ENCODE peak calls at places on chromosomes 11 and 22, in five cellular contexts. One of them, this sample, is unnamed.

GRCh38 chr11:112555491-112556364 is 295.1 kb upstream of the PLET1 start:
- DNase-seq in astrocyte of the cerebellum: no peak
- DNase-seq in heart left ventricle: peak; percentile 57
- DNase-seq in A549: peak; percentile 12
- DNase-seq in brain microvascular endothelial cell: peak; percentile 16
- DNase-seq in this sample: peak; percentile 8

GRCh38 chr22:24554316-24555159 is at the start of gene GUCD1:
- DNase-seq in astrocyte of the cerebellum: no peak
- DNase-seq in heart left ventricle: peak; percentile 34
- DNase-seq in A549: no peak
- DNase-seq in brain microvascular endothelial cell: peak; percentile 37
- DNase-seq in this sample: peak; percentile 27

GRCh38 chr22:36374603-36375024 is 13.2 kb downstream of the MYH9 start:
- DNase-seq in astrocyte of the cerebellum: no peak
- DNase-seq in heart left ventricle: peak; percentile 48
- DNase-seq in A549: no peak
- DNase-seq in brain microvascular endothelial cell: no peak
- DNase-seq in this sample: peak; percentile 53

GRCh38 chr11:100094121-100094865 is 592.8 kb upstream of the ARHGAP42 start:
- DNase-seq in astrocyte of the cerebellum: no peak
- DNase-seq in heart left ventricle: no peak
- DNase-seq in A549: no peak
- DNase-seq in brain microvascular endothelial cell: no peak
- DNase-seq in this sample: no peak

GRCh38 chr11:57222239-57222638 is 14.8 kb downstream of the APLNR start:
- DNase-seq in astrocyte of the cerebellum: no peak
- DNase-seq in heart left ventricle: no peak
- DNase-seq in A549: no peak
- DNase-seq in brain microvascular endothelial cell: no peak
- DNase-seq in this sample: no peak

GRCh38 chr22:36136475-36136874 is 24.1 kb downstream of the APOL3 start:
- DNase-seq in astrocyte of the cerebellum: no peak
- DNase-seq in heart left ventricle: peak; percentile 46
- DNase-seq in A549: no peak
- DNase-seq in brain microvascular endothelial cell: peak; percentile 11
- DNase-seq in this sample: peak; percentile 25

GRCh38 chr11:119538748-119539147 is 115.8 kb upstream of the THY1 start:
- DNase-seq in astrocyte of the cerebellum: no peak
- DNase-seq in heart left ventricle: no peak
- DNase-seq in A549: no peak
- DNase-seq in brain microvascular endothelial cell: no peak
- DNase-seq in this sample: no peak

GRCh38 chr22:32545801-32546200 is 71.2 kb downstream of the FBXO7 start:
- DNase-seq in astrocyte of the cerebellum: no peak
- DNase-seq in heart left ventricle: no peak
- DNase-seq in A549: no peak
- DNase-seq in brain microvascular endothelial cell: peak; percentile 34
- DNase-seq in this sample: no peak

GRCh38 chr11:130675917-130676316 is 227.5 kb downstream of the ADAMTS15 start:
- DNase-seq in astrocyte of the cerebellum: no peak
- DNase-seq in heart left ventricle: no peak
- DNase-seq in A549: no peak
- DNase-seq in brain microvascular endothelial cell: no peak
- DNase-seq in this sample: no peak

GRCh38 chr22:48753381-48753730 is 1074.3 kb downstream of the BRD1 start:
- DNase-seq in astrocyte of the cerebellum: no peak
- DNase-seq in heart left ventricle: no peak
- DNase-seq in A549: no peak
- DNase-seq in brain microvascular endothelial cell: no peak
- DNase-seq in this sample: no peak

GRCh38 chr11:66478823-66479740 is 1.2 kb upstream of the DPP3 start:
- DNase-seq in astrocyte of the cerebellum: no peak
- DNase-seq in heart left ventricle: peak; percentile 62
- DNase-seq in A549: peak; percentile 49
- DNase-seq in brain microvascular endothelial cell: peak; percentile 33
- DNase-seq in this sample: no peak

GRCh38 chr22:28813772-28814518 is 13.6 kb upstream of the XBP1 start:
- DNase-seq in astrocyte of the cerebellum: no peak
- DNase-seq in heart left ventricle: no peak
- DNase-seq in A549: no peak
- DNase-seq in brain microvascular endothelial cell: no peak
- DNase-seq in this sample: no peak

GRCh38 chr11:46389450-46390330 is 1.9 kb downstream of the CHRM4 start:
- DNase-seq in astrocyte of the cerebellum: no peak
- DNase-seq in heart left ventricle: peak; percentile 66
- DNase-seq in A549: peak; percentile 92
- DNase-seq in brain microvascular endothelial cell: peak; percentile 46
- DNase-seq in this sample: peak; percentile 61

GRCh38 chr11:107957109-107957588 is 28.9 kb downstream of the RAB39A start:
- DNase-seq in astrocyte of the cerebellum: no peak
- DNase-seq in heart left ventricle: no peak
- DNase-seq in A549: no peak
- DNase-seq in brain microvascular endothelial cell: no peak
- DNase-seq in this sample: no peak

GRCh38 chr11:77726524-77726923 is 88.9 kb upstream of the CLNS1A start:
- DNase-seq in astrocyte of the cerebellum: no peak
- DNase-seq in heart left ventricle: no peak
- DNase-seq in A549: no peak
- DNase-seq in brain microvascular endothelial cell: no peak
- DNase-seq in this sample: no peak

GRCh38 chr11:64238999-64239398 is 1.9 kb upstream of the FKBP2 start:
- DNase-seq in astrocyte of the cerebellum: no peak
- DNase-seq in heart left ventricle: no peak
- DNase-seq in A549: no peak
- DNase-seq in brain microvascular endothelial cell: no peak
- DNase-seq in this sample: no peak

GRCh38 chr22:23228503-23228902 is 48.2 kb downstream of the BCR start:
- DNase-seq in astrocyte of the cerebellum: no peak
- DNase-seq in heart left ventricle: no peak
- DNase-seq in A549: no peak
- DNase-seq in brain microvascular endothelial cell: no peak
- DNase-seq in this sample: no peak

GRCh38 chr11:40161855-40162410 is 1297.5 kb downstream of the LRRC4C start:
- DNase-seq in astrocyte of the cerebellum: no peak
- DNase-seq in heart left ventricle: peak; percentile 51
- DNase-seq in A549: no peak
- DNase-seq in brain microvascular endothelial cell: no peak
- DNase-seq in this sample: no peak

GRCh38 chr11:14422052-14422813 is 63.2 kb upstream of the RRAS2 start:
- DNase-seq in astrocyte of the cerebellum: peak; percentile 98
- DNase-seq in heart left ventricle: peak; percentile 92
- DNase-seq in A549: peak; percentile 85
- DNase-seq in brain microvascular endothelial cell: peak; percentile 100
- DNase-seq in this sample: peak; percentile 98

GRCh38 chr11:85844439-85845051 is 10.6 kb upstream of the CCDC83 start:
- DNase-seq in astrocyte of the cerebellum: no peak
- DNase-seq in heart left ventricle: no peak
- DNase-seq in A549: peak; percentile 87
- DNase-seq in brain microvascular endothelial cell: peak; percentile 15
- DNase-seq in this sample: no peak

GRCh38 chr11:59865031-59865430 is 1.3 kb downstream of the TCN1 start:
- DNase-seq in astrocyte of the cerebellum: peak; percentile 9
- DNase-seq in heart left ventricle: no peak
- DNase-seq in A549: no peak
- DNase-seq in brain microvascular endothelial cell: peak; percentile 35
- DNase-seq in this sample: peak; percentile 39

GRCh38 chr11:77438487-77438886 is 35.4 kb downstream of the PAK1 start:
- DNase-seq in astrocyte of the cerebellum: no peak
- DNase-seq in heart left ventricle: no peak
- DNase-seq in A549: no peak
- DNase-seq in brain microvascular endothelial cell: no peak
- DNase-seq in this sample: no peak

GRCh38 chr11:75403983-75404658 is 4.8 kb downstream of the RPS3 start:
- DNase-seq in astrocyte of the cerebellum: no peak
- DNase-seq in heart left ventricle: no peak
- DNase-seq in A549: no peak
- DNase-seq in brain microvascular endothelial cell: no peak
- DNase-seq in this sample: no peak

GRCh38 chr11:23688835-23689234 is 808.0 kb upstream of the LUZP2 start:
- DNase-seq in astrocyte of the cerebellum: peak; percentile 4
- DNase-seq in heart left ventricle: no peak
- DNase-seq in A549: no peak
- DNase-seq in brain microvascular endothelial cell: peak; percentile 63
- DNase-seq in this sample: peak; percentile 72

GRCh38 chr22:23697031-23697970 is 6.5 kb downstream of the RGL4 start:
- DNase-seq in astrocyte of the cerebellum: no peak
- DNase-seq in heart left ventricle: no peak
- DNase-seq in A549: no peak
- DNase-seq in brain microvascular endothelial cell: no peak
- DNase-seq in this sample: no peak

GRCh38 chr22:26669060-26669481 is 11.7 kb downstream of the MIAT start:
- DNase-seq in astrocyte of the cerebellum: no peak
- DNase-seq in heart left ventricle: no peak
- DNase-seq in A549: no peak
- DNase-seq in brain microvascular endothelial cell: peak; percentile 40
- DNase-seq in this sample: peak; percentile 30

GRCh38 chr11:9315078-9315688 is 790 bp upstream of the TMEM41B start:
- DNase-seq in astrocyte of the cerebellum: no peak
- DNase-seq in heart left ventricle: no peak
- DNase-seq in A549: peak; percentile 28
- DNase-seq in brain microvascular endothelial cell: no peak
- DNase-seq in this sample: peak; percentile 22

GRCh38 chr22:45537734-45538181 is 35.1 kb downstream of the FBLN1 start:
- DNase-seq in astrocyte of the cerebellum: peak; percentile 90
- DNase-seq in heart left ventricle: peak; percentile 62
- DNase-seq in A549: no peak
- DNase-seq in brain microvascular endothelial cell: peak; percentile 66
- DNase-seq in this sample: peak; percentile 97

GRCh38 chr22:46355369-46355995 is 20.0 kb downstream of the TRMU start:
- DNase-seq in astrocyte of the cerebellum: peak; percentile 42
- DNase-seq in heart left ventricle: peak; percentile 74
- DNase-seq in A549: peak; percentile 59
- DNase-seq in brain microvascular endothelial cell: peak; percentile 44
- DNase-seq in this sample: peak; percentile 53

GRCh38 chr11:110130642-110131238 is 37.5 kb downstream of the ZC3H12C start:
- DNase-seq in astrocyte of the cerebellum: peak; percentile 23
- DNase-seq in heart left ventricle: peak; percentile 31
- DNase-seq in A549: no peak
- DNase-seq in brain microvascular endothelial cell: no peak
- DNase-seq in this sample: peak; percentile 69

GRCh38 chr11:128610765-128611617 is 23.6 kb upstream of the ETS1 start:
- DNase-seq in astrocyte of the cerebellum: no peak
- DNase-seq in heart left ventricle: no peak
- DNase-seq in A549: no peak
- DNase-seq in brain microvascular endothelial cell: no peak
- DNase-seq in this sample: no peak

GRCh38 chr11:128716661-128717210 is 22.9 kb downstream of the FLI1 start:
- DNase-seq in astrocyte of the cerebellum: no peak
- DNase-seq in heart left ventricle: no peak
- DNase-seq in A549: no peak
- DNase-seq in brain microvascular endothelial cell: peak; percentile 53
- DNase-seq in this sample: peak; percentile 61

GRCh38 chr11:118674094-118674460 is 5.4 kb downstream of the TREH start:
- DNase-seq in astrocyte of the cerebellum: no peak
- DNase-seq in heart left ventricle: no peak
- DNase-seq in A549: no peak
- DNase-seq in brain microvascular endothelial cell: no peak
- DNase-seq in this sample: no peak

GRCh38 chr11:77039491-77040400 is 5.5 kb downstream of the B3GNT6 start:
- DNase-seq in astrocyte of the cerebellum: no peak
- DNase-seq in heart left ventricle: no peak
- DNase-seq in A549: no peak
- DNase-seq in brain microvascular endothelial cell: peak; percentile 24
- DNase-seq in this sample: peak; percentile 33

GRCh38 chr11:42770444-42771065 is 541.2 kb upstream of the API5 start:
- DNase-seq in astrocyte of the cerebellum: no peak
- DNase-seq in heart left ventricle: no peak
- DNase-seq in A549: no peak
- DNase-seq in brain microvascular endothelial cell: no peak
- DNase-seq in this sample: no peak
- TF ChIP-seq CTCF in astrocyte of the cerebellum: peak; percentile 60
- TF ChIP-seq CTCF in heart left ventricle: peak; percentile 61
- TF ChIP-seq CTCF in A549: peak; percentile 26
- TF ChIP-seq CTCF in brain microvascular endothelial cell: peak; percentile 27
- TF ChIP-seq CTCF in this sample: peak; percentile 34

DNA sequence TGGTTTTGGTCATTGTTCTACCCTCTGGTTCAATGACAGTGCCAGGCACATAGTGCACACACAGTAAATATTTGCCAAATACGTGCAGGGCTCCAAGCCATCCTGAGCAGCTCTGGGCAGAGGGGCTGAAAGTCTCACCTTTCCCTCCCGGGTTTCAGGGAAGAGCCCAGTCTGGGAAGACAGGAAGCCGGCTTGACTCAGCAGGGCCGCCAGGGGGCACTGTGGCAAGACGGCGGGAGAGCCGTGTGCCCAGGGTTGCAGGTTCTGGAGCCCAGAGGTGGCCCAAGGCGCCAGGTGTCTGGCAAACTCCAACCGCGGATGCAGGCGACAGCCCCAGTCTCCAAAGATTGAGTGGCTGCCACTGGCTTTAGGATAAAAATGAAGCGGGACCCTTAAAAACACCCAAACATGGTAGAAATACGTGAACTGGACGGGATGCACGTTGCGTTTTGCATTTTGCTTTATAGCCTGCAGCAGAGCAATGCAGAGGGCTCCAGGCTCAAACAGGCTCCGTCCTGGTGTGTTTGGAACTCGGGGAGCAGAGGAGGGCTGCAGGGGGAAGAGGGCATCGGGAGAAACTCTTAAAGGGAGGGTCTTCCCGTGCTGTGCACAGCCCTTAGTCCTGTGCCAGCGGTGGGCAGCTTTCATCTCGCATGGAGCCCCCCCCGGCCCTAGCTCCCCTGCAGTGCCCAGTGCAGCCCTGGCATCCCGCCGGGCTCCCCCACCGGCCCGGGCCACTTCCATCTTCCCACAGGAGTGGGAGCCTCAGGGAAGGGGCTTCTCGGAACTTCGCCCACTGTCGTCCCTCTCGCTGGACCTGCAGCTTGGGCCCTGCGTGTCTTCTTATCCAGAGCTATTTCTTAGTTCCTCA is 10.7 kb downstream of the KRTAP5-5 start:
- DNase-seq in astrocyte of the cerebellum: no peak
- DNase-seq in heart left ventricle: no peak
- DNase-seq in A549: peak; percentile 74
- DNase-seq in brain microvascular endothelial cell: no peak
- DNase-seq in this sample: no peak
- TF ChIP-seq CTCF in astrocyte of the cerebellum: peak; percentile 85
- TF ChIP-seq CTCF in heart left ventricle: peak; percentile 77
- TF ChIP-seq CTCF in A549: peak; percentile 73
- TF ChIP-seq CTCF in brain microvascular endothelial cell: peak; percentile 91
- TF ChIP-seq CTCF in this sample: peak; percentile 91

DNA sequence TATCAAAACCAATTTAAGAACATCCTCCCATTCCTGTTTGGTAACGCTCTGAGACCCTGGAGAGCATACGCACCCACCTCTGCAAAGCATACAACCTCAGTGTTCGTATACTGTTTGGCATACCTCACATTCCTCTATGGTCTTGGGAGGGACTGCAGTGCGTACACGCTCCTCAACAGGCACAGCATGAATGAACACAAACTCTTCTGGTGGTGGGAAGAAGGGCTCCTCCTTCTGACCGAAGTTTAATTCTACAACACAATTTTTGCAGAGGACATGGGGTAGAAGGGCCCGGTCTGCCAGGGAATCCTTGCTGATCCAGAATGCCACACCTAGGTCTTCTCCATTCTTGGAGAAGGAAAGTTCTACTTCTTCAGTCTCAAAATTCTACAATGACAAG is 5.3 kb downstream of the HNRNPUL2 start:
- DNase-seq in astrocyte of the cerebellum: peak; percentile 15
- DNase-seq in heart left ventricle: no peak
- DNase-seq in A549: no peak
- DNase-seq in brain microvascular endothelial cell: peak; percentile 34
- DNase-seq in this sample: peak; percentile 39
- TF ChIP-seq CTCF in astrocyte of the cerebellum: peak; percentile 16
- TF ChIP-seq CTCF in heart left ventricle: no peak
- TF ChIP-seq CTCF in A549: no peak
- TF ChIP-seq CTCF in brain microvascular endothelial cell: peak; percentile 29
- TF ChIP-seq CTCF in this sample: peak; percentile 13

GRCh38 chr11:33257160-33257896 is at the start of gene HIPK3:
- DNase-seq in astrocyte of the cerebellum: no peak
- DNase-seq in heart left ventricle: peak; percentile 89
- DNase-seq in A549: peak; percentile 77
- DNase-seq in brain microvascular endothelial cell: peak; percentile 36
- DNase-seq in this sample: peak; percentile 70
- TF ChIP-seq CTCF in astrocyte of the cerebellum: no peak
- TF ChIP-seq CTCF in heart left ventricle: peak; percentile 28
- TF ChIP-seq CTCF in A549: peak; percentile 60
- TF ChIP-seq CTCF in brain microvascular endothelial cell: no peak
- TF ChIP-seq CTCF in this sample: peak; percentile 9

This sample was measured in astrocyte of the spinal cord.